ENCODE peak calls at places on chromosomes 6 and 20, in eight cellular contexts. O, J, B, Y, S, W, N and X are unnamed samples.

GRCh38 chr20:64161595-64162238 is 2.5 kb upstream of the MYT1 start:
- DNase-seq in S (peak), J (peak), B (peak), O (peak), W (peak), Y (no peak), N (peak), X (peak)

GRCh38 chr20:39568090-39568489 is 605.9 kb downstream of the DHX35 start:
- DNase-seq in B (peak), W (no peak), S (no peak), Y (no peak), J (no peak), O (no peak), N (no peak), X (no peak)

GRCh38 chr6:146177785-146178184 is 148.9 kb downstream of the GRM1 start:
- DNase-seq in S (no peak), N (no peak), W (no peak), J (no peak), Y (no peak), O (no peak), B (no peak), X (no peak)

GRCh38 chr20:57004416-57004815 is 262.0 kb downstream of the BMP7 start:
- DNase-seq in Y (no peak), B (no peak), S (no peak), J (no peak), N (no peak), W (no peak), O (no peak), X (no peak)

GRCh38 chr6:46704562-46704961 is 16.9 kb downstream of the TDRD6 start:
- DNase-seq in W (peak), B (peak), S (no peak), J (no peak), O (peak), Y (no peak), N (peak), X (peak)

GRCh38 chr6:44077201-44077946 is 49.9 kb downstream of the MRPL14 start:
- DNase-seq in O (no peak), N (no peak), B (no peak), S (no peak), W (no peak), J (no peak), Y (no peak), X (no peak)

GRCh38 chr6:42604150-42604549 is 40.3 kb downstream of the UBR2 start:
- DNase-seq in B (peak), N (peak), W (no peak), O (no peak), Y (no peak), S (no peak), J (no peak), X (no peak)

GRCh38 chr6:16514249-16514648 is 247.0 kb downstream of the ATXN1 start:
- DNase-seq in O (peak), J (no peak), N (peak), S (peak), W (peak), Y (no peak), B (peak), X (peak)

GRCh38 chr20:24956001-24956761 is 7.1 kb downstream of the CST7 start:
- DNase-seq in S (no peak), J (no peak), O (no peak), B (no peak), Y (peak), W (no peak), N (no peak), X (no peak)

GRCh38 chr20:31516651-31517050 is 2.4 kb downstream of the HM13 start:
- DNase-seq in J (no peak), B (no peak), W (no peak), N (no peak), Y (no peak), O (no peak), S (no peak), X (no peak)

GRCh38 chr6:57205550-57206328 is 16.4 kb downstream of the RAB23 start:
- DNase-seq in N (no peak), Y (no peak), S (no peak), O (no peak), B (peak), J (no peak), W (no peak), X (no peak)

GRCh38 chr20:20635006-20635405 is 77.4 kb downstream of the RALGAPA2 start:
- DNase-seq in Y (no peak), B (no peak), O (no peak), S (no peak), W (no peak), N (no peak), J (no peak), X (no peak)

GRCh38 chr20:3222635-3223600 is 13.6 kb downstream of the ITPA start:
- DNase-seq in O (no peak), W (no peak), S (peak), Y (no peak), N (no peak), B (no peak), J (peak), X (no peak)

GRCh38 chr20:58508762-58509395 is 6.3 kb downstream of the APCDD1L start:
- DNase-seq in W (no peak), S (no peak), J (no peak), B (no peak), Y (no peak), O (no peak), N (no peak), X (no peak)

GRCh38 chr6:111011360-111012142 is 29.7 kb downstream of the RPF2 start:
- DNase-seq in B (peak), O (peak), N (peak), S (peak), W (peak), Y (no peak), J (no peak), X (peak)

GRCh38 chr6:80725156-80725930 is 618.9 kb downstream of the BCKDHB start:
- DNase-seq in S (no peak), B (no peak), W (no peak), N (no peak), Y (no peak), O (no peak), J (no peak), X (no peak)

GRCh38 chr20:32316667-32317066 is 39.2 kb downstream of the KIF3B start:
- DNase-seq in W (no peak), B (no peak), J (no peak), S (no peak), N (peak), O (peak), Y (no peak), X (peak)

GRCh38 chr6:34656378-34657036 is 40.1 kb downstream of the ILRUN start:
- DNase-seq in W (no peak), J (no peak), O (peak), B (peak), S (peak), N (peak), Y (no peak), X (peak)
- H3K4me3 ChIP-seq in W (no peak), J (peak), O (no peak), B (peak), S (peak), N (peak), Y (no peak), X (peak)

GRCh38 chr6:7260291-7261029 is 52.5 kb downstream of the SSR1 start:
- DNase-seq in N (no peak), J (peak), O (no peak), B (no peak), Y (peak), W (no peak), S (no peak), X (no peak)

GRCh38 chr6:7264041-7264440 is 49.0 kb downstream of the SSR1 start:
- DNase-seq in S (no peak), N (no peak), W (no peak), O (no peak), J (peak), Y (peak), B (no peak), X (no peak)

GRCh38 chr6:7262037-7262461 is 51.0 kb downstream of the SSR1 start:
- DNase-seq in W (no peak), Y (peak), O (no peak), B (no peak), J (peak), S (no peak), N (no peak), X (no peak)

GRCh38 chr6:7262746-7263335 is 50.2 kb downstream of the SSR1 start:
- DNase-seq in N (no peak), Y (peak), J (peak), W (no peak), S (no peak), O (no peak), B (no peak), X (no peak)

DNA sequence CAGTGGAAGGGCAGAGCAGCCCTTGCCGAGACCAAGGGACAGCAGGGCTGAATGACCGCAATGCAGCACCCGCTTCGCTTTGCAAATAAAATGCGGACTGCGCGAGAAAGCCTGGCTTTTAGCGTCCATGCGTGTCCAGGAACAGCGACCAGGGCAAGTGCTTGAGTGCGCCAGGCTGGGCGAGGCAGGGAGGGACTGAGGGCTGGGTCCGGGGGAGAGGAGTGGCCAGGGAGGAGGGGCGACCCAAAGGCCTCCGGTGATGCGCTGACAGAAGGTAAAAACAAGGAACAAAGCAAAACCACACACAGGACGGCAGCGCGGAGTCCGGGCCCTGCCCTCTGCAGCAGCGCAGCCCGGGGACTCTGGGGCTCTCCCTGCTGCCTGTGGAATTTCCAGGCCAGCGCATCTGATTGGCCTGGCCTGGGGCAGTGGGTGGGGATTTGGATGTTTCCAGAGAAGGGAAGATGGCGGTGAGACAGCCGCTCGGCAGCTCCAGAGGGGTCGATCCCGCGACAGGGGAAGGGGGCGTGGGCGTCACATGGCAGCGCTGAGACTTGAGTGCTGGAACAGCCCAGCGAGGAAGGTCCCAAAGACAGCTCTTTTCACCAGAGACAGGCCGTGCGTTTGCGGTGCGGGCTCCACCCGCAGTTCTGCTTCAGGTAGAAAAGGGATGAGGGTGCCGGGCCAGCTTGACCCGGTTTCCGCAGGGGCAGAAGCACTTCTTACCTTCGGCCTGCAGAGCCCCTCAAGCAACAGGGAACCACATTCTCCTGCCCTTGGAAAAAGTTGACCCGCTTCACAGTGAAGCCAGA is 51.8 kb downstream of the SSR1 start:
- DNase-seq in S (no peak), O (peak), N (peak), Y (peak), W (peak), J (peak), B (peak), X (peak)
- H3K4me3 ChIP-seq in S (peak), O (peak), N (peak), Y (peak), W (peak), J (peak), B (peak), X (peak)

DNA sequence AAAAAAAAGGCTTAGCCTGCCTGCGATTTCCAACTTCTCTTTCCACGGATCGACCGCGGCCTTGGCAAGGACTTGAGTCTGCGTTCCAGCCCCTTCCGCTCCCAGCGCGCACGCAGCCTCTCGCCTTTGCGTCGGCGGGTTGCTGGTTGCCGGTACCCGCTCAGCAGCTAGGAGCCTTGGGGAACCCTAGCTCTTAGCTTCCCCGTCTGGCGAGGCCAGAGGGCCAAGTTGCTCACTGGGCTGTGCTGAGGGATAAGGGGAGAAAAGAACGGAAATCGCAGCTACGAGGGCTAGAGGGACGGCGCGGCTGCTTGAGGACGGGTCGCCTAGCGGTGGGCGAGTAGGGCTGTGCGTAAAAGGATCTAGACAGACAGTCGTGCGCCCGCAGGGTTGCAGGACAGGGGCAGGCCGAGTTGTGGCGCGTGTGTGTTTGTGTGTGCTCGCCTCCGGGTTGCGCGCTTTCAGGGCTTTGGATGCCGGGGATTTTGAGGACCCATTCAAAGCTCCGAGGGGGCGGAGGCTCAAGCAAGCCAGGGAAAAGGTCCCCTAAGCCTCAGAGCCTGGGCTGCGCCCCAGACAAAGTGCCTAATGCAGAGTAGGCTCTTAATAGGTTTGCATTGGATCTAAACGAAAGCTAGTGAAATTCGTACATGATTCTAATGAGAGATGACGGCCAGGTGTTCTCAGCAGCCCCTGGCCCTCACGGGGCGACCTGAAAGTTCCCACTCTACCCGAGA is 40.5 kb upstream of the OSTM1 start:
- DNase-seq in B (peak), S (no peak), J (peak), N (peak), O (peak), W (peak), Y (peak), X (peak)
- H3K4me3 ChIP-seq in B (peak), S (peak), J (peak), N (peak), O (peak), W (no peak), Y (no peak), X (peak)

GRCh38 chr20:41274152-41274551 is 43.4 kb downstream of the ZHX3 start:
- DNase-seq in J (no peak), B (no peak), O (no peak), W (no peak), N (no peak), Y (no peak), S (no peak), X (no peak)
- H3K4me3 ChIP-seq in J (no peak), B (no peak), O (no peak), W (no peak), N (no peak), Y (no peak), S (no peak), X (no peak)